ENCODE peak calls at places on chromosomes 3 and 15, in five cellular contexts. H is cardiac muscle cell, T is gastrocnemius medialis, M is astrocyte of the spinal cord, A is retinal pigment epithelial cell. K is an unnamed sample.

GRCh38 chr3:143288944-143289343 is 169.4 kb downstream of the CHST2 start:
- DNase-seq in H (no peak), T (no peak), M (no peak), A (no peak), K (no peak)

GRCh38 chr3:144566320-144566719 is 594.7 kb downstream of the DIPK2A start:
- DNase-seq in H (no peak), T (no peak), M (no peak), A (no peak), K (no peak)

GRCh38 chr3:71031151-71031550 is 552.4 kb downstream of the FOXP1 start:
- DNase-seq in H (no peak), T (no peak), M (no peak), A (no peak), K (no peak)

GRCh38 chr3:43426388-43426787 is 140.0 kb downstream of the SNRK start:
- DNase-seq in H (no peak), T (peak), M (no peak), A (no peak), K (no peak)

GRCh38 chr15:78093242-78094020 is 1.1 kb downstream of the SH2D7 start:
- DNase-seq in H (no peak), T (peak), M (peak), A (no peak), K (no peak)

GRCh38 chr3:128573707-128574162 is 76.9 kb downstream of the RPN1 start:
- DNase-seq in H (no peak), T (no peak), M (no peak), A (no peak), K (no peak)

GRCh38 chr3:194938845-194939531 is 253.3 kb downstream of the FAM43A start:
- DNase-seq in H (no peak), T (no peak), M (no peak), A (no peak), K (no peak)

GRCh38 chr3:49723301-49723630 is 485 bp downstream of the GMPPB start:
- DNase-seq in H (peak), T (peak), M (peak), A (no peak), K (no peak)

GRCh38 chr15:35842631-35843030 is 296.7 kb upstream of the DPH6 start:
- DNase-seq in H (no peak), T (no peak), M (no peak), A (no peak), K (no peak)

GRCh38 chr3:120022729-120023128 is 71.5 kb downstream of the GSK3B start:
- DNase-seq in H (no peak), T (no peak), M (peak), A (no peak), K (no peak)

GRCh38 chr15:31341036-31341435 is 14.4 kb downstream of the KLF13 start:
- DNase-seq in H (no peak), T (no peak), M (no peak), A (no peak), K (no peak)

GRCh38 chr15:25795061-25795460 is 68.1 kb downstream of the ATP10A start:
- DNase-seq in H (no peak), T (no peak), M (no peak), A (no peak), K (no peak)

GRCh38 chr3:29601861-29602585 is 321.2 kb downstream of the RBMS3 start:
- DNase-seq in H (no peak), T (no peak), M (no peak), A (no peak), K (no peak)

GRCh38 chr3:33482126-33482525 is 41.9 kb upstream of the UBP1 start:
- DNase-seq in H (no peak), T (no peak), M (no peak), A (peak), K (no peak)

GRCh38 chr15:34789326-34789725 is 6.0 kb downstream of the ACTC1 start:
- DNase-seq in H (peak), T (no peak), M (no peak), A (no peak), K (no peak)

GRCh38 chr3:127017229-127017628 is 34.3 kb downstream of the PLXNA1 start:
- DNase-seq in H (no peak), T (no peak), M (no peak), A (no peak), K (no peak)

GRCh38 chr3:87228316-87228715 is 1.2 kb downstream of the CHMP2B start:
- DNase-seq in H (no peak), T (no peak), M (peak), A (no peak), K (no peak)

GRCh38 chr3:136750922-136751258 is 1.3 kb downstream of the STAG1 start:
- DNase-seq in H (no peak), T (no peak), M (peak), A (no peak), K (no peak)

GRCh38 chr3:13785853-13786455 is 93.9 kb downstream of the WNT7A start:
- DNase-seq in H (no peak), T (no peak), M (no peak), A (no peak), K (no peak)

GRCh38 chr15:97966924-97967620 is 6.6 kb downstream of the ARRDC4 start:
- DNase-seq in H (no peak), T (no peak), M (no peak), A (no peak), K (no peak)
- TF ChIP-seq CTCF in H (no peak), T (no peak), M (no peak), A (no peak), K (no peak)

DNA sequence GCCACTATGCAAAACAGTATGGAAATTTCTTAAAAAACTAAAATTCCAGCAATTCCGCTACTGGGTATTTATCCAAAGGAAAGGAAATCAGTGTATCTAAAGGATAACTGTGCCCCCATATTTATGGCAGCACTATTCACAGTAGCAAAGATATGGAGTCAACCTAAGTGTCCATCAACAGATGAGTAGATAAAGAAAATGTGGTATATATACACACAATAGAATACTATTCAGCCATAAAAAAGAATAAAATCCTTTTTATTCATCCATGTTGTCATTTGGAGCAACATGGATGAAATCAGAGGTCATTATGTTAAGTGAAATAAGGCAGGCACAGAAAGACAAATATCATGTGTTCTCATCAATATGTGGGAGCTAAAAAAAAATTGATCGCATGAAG is 132.2 kb downstream of the RPL22L1 start:
- DNase-seq in H (no peak), T (no peak), M (no peak), A (no peak), K (no peak)
- TF ChIP-seq CTCF in H (no peak), T (no peak), M (no peak), A (no peak), K (no peak)

GRCh38 chr3:139201446-139202225 is 142.2 kb upstream of the MRPS22 start:
- DNase-seq in H (no peak), T (no peak), M (no peak), A (no peak), K (no peak)

GRCh38 chr3:139202959-139203349 is 140.9 kb upstream of the MRPS22 start:
- DNase-seq in H (no peak), T (no peak), M (no peak), A (no peak), K (no peak)

GRCh38 chr3:139203752-139204151 is 140.1 kb upstream of the MRPS22 start:
- DNase-seq in H (no peak), T (no peak), M (no peak), A (no peak), K (no peak)

GRCh38 chr3:139204756-139205155 is 139.1 kb upstream of the MRPS22 start:
- DNase-seq in H (no peak), T (no peak), M (no peak), A (no peak), K (no peak)

DNA sequence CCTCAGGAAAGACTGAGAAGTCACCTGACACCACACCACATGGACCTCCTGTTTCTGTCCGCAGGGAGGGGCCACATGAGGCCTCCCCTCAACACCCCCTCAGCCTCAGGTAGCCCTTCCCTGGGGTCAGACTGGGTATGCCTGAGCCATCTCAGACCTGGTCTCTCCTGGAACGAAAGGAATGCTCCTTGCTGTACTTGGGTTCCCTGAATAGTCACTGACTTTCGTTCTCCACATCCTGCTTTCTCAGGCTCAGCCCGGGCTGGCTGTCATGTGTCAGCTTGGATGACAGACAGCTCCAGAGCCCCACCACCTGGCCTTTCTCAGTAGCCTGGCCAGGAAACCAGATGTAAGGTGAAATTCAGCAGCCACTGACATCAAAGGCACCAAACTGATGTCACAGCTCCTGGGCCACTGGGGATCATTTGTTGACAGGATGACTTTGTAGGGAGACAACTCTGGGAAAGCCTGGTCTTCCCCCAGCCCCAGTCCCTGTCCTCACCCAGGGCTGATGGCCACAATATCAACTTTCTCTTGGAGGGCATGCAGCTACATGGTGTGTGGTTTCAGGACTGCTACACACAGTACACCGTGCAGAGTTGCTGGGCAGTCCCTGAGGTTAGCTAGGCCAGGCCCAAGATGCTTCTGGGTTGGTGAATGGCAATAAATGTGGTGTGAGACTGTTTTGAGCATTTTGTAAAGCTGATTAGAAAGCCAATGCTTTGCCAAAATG is 141.4 kb upstream of the MRPS22 start:
- DNase-seq in H (peak), T (no peak), M (no peak), A (no peak), K (no peak)
- TF ChIP-seq CTCF in H (no peak), T (no peak), M (no peak), A (peak), K (no peak)

DNA sequence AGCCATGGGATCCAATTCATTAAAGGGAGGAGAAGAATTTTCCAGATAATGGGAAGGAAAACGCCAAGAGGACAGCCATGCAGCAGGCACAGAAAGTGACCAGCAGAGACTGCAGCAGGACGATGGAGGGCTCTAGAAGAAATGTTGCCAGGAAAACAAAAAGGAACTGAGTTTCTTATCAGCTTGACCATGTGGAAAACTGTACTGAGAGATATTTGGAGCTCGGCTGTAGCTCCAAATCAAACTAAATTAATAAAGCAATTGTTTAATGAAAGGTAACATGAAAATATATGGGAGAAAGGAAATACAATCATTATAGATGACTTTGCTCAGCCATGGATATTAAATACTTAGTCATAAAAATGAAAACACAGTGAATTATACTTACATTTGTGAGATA is 63.7 kb downstream of the SSR3 start:
- DNase-seq in H (no peak), T (no peak), M (no peak), A (no peak), K (no peak)
- TF ChIP-seq CTCF in H (no peak), T (no peak), M (no peak), A (no peak), K (no peak)

GRCh38 chr3:48240711-48241491 is at the start of gene ZNF589:
- DNase-seq in H (peak), T (peak), M (peak), A (peak), K (peak)
- TF ChIP-seq CTCF in H (peak), T (peak), M (peak), A (peak), K (peak)

GRCh38 chr3:44761347-44762169 is at the start of the genes KIAA1143 and KIF15:
- DNase-seq in H (peak), T (peak), M (peak), A (peak), K (peak)
- TF ChIP-seq CTCF in H (no peak), T (no peak), M (no peak), A (no peak), K (no peak)